ENCODE peak calls at places on chromosomes 16 and 17, in four cellular contexts. N is neuronal stem cell, W is mesenchymal stem cell, S is H1. U is an unnamed sample.

GRCh38 chr17:20266806-20267458 is 200.4 kb downstream of the LGALS9B start:
- DNase-seq in N (no peak), W (no peak), S (no peak), U (no peak)

GRCh38 chr16:31868701-31869167 is 4.9 kb upstream of the ZNF267 start:
- DNase-seq in N (peak), W (peak), S (peak), U (peak)

GRCh38 chr16:2473999-2474876 is 689 bp upstream of the TBC1D24 start:
- DNase-seq in N (no peak), W (peak), S (peak), U (peak)

GRCh38 chr16:71648162-71648561 is 22.2 kb downstream of the MARVELD3 start:
- DNase-seq in N (no peak), W (no peak), S (no peak), U (no peak)

GRCh38 chr16:83137326-83137770 is 510.6 kb downstream of the CDH13 start:
- DNase-seq in N (peak), W (peak), S (no peak), U (no peak)

GRCh38 chr17:60135160-60135950 is 14.4 kb upstream of the CA4 start:
- DNase-seq in N (peak), W (peak), S (peak), U (peak)

GRCh38 chr17:75847595-75848522 is 3.7 kb upstream of the UNC13D start:
- DNase-seq in N (no peak), W (no peak), S (no peak), U (no peak)

GRCh38 chr17:41421116-41421515 is 3.3 kb downstream of the KRT37 start:
- DNase-seq in N (no peak), W (peak), S (no peak), U (peak)

GRCh38 chr16:20348365-20349185 is 3.9 kb downstream of the UMOD start:
- DNase-seq in N (no peak), W (no peak), S (peak), U (peak)

GRCh38 chr17:78231991-78232759 is 744 bp downstream of the TMEM235 start:
- DNase-seq in N (no peak), W (no peak), S (peak), U (no peak)

GRCh38 chr17:57158296-57158695 is 73.2 kb downstream of the AKAP1 start:
- DNase-seq in N (no peak), W (no peak), S (no peak), U (peak)

GRCh38 chr16:13634921-13635320 is 285.0 kb upstream of the ERCC4 start:
- DNase-seq in N (no peak), W (no peak), S (no peak), U (no peak)

GRCh38 chr16:10688291-10688690 is 6.4 kb downstream of the TEKT5 start:
- DNase-seq in N (no peak), W (no peak), S (no peak), U (peak)

GRCh38 chr17:47719411-47720152 is 13.5 kb upstream of the TBX21 start:
- DNase-seq in N (no peak), W (peak), S (no peak), U (no peak)

GRCh38 chr17:39671651-39672521 is 3.6 kb downstream of the PNMT start:
- DNase-seq in N (no peak), W (peak), S (peak), U (no peak)

GRCh38 chr17:75753514-75754377 is 11.2 kb downstream of the GALK1 start:
- DNase-seq in N (peak), W (peak), S (peak), U (no peak)

GRCh38 chr16:29784901-29785500 is 5.5 kb upstream of the KIF22 start:
- DNase-seq in N (peak), W (peak), S (peak), U (no peak)

GRCh38 chr16:54273566-54273965 is 13.0 kb downstream of the IRX3 start:
- DNase-seq in N (no peak), W (no peak), S (no peak), U (no peak)

GRCh38 chr17:69415431-69415830 is 934 bp downstream of the MAP2K6 start:
- DNase-seq in N (no peak), W (no peak), S (no peak), U (no peak)

GRCh38 chr17:5741810-5742209 is 157.5 kb upstream of the NLRP1 start:
- DNase-seq in N (no peak), W (no peak), S (no peak), U (no peak)

GRCh38 chr16:96935-97381 is 18.9 kb downstream of the MPG start:
- DNase-seq in N (peak), W (peak), S (peak), U (peak)

GRCh38 chr17:64498308-64499203 is 1.7 kb upstream of the POLG2 start:
- DNase-seq in N (no peak), W (peak), S (no peak), U (peak)

GRCh38 chr16:15643453-15644305 is 725 bp upstream of the MARF1 start:
- DNase-seq in N (no peak), W (peak), S (peak), U (no peak)

GRCh38 chr16:67238806-67239470 is 8.3 kb downstream of the FHOD1 start:
- DNase-seq in N (no peak), W (no peak), S (no peak), U (no peak)

GRCh38 chr16:88358033-88358481 is 24.7 kb upstream of the ZNF469 start:
- DNase-seq in N (no peak), W (no peak), S (no peak), U (no peak)

GRCh38 chr17:977163-977562 is 2.4 kb downstream of the NXN start:
- DNase-seq in N (no peak), W (no peak), S (no peak), U (no peak)

GRCh38 chr17:63369233-63369632 is 76.9 kb downstream of the CYB561 start:
- DNase-seq in N (no peak), W (peak), S (no peak), U (peak)

GRCh38 chr16:53372942-53373871 is 61.1 kb upstream of the RBL2 start:
- DNase-seq in N (no peak), W (no peak), S (peak), U (peak)

GRCh38 chr16:79170565-79171242 is 429.8 kb downstream of the MAF start:
- DNase-seq in N (no peak), W (peak), S (no peak), U (no peak)

GRCh38 chr16:3175157-3176153 is 12.5 kb upstream of the OR1F1 start:
- DNase-seq in N (no peak), W (peak), S (peak), U (peak)

GRCh38 chr17:63345598-63345997 is 100.5 kb downstream of the CYB561 start:
- DNase-seq in N (no peak), W (no peak), S (no peak), U (peak)

GRCh38 chr16:12094537-12095265 is 118.2 kb downstream of the SNX29 start:
- DNase-seq in N (no peak), W (peak), S (no peak), U (no peak)

DNA sequence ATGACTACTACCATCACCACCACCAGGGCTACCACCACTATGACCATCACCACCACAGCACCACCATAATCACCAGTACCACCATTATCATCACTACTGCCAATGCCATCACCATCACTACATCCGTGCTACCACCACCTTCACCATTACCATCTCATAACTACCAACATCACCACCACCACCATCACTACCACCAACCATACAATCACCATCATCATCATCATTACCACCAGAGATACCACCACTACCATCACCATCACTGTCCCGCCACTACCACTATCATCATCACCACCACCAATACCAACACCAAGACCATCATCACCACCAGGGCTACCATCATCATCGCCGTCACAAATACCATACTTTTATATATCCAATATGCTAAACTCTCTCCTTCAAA is 369.6 kb upstream of the DYNLRB2 start:
- DNase-seq in N (no peak), W (no peak), S (no peak), U (no peak)
- H3K14ac ChIP-seq in N (no peak), W (no peak), S (peak), U (no peak)

DNA sequence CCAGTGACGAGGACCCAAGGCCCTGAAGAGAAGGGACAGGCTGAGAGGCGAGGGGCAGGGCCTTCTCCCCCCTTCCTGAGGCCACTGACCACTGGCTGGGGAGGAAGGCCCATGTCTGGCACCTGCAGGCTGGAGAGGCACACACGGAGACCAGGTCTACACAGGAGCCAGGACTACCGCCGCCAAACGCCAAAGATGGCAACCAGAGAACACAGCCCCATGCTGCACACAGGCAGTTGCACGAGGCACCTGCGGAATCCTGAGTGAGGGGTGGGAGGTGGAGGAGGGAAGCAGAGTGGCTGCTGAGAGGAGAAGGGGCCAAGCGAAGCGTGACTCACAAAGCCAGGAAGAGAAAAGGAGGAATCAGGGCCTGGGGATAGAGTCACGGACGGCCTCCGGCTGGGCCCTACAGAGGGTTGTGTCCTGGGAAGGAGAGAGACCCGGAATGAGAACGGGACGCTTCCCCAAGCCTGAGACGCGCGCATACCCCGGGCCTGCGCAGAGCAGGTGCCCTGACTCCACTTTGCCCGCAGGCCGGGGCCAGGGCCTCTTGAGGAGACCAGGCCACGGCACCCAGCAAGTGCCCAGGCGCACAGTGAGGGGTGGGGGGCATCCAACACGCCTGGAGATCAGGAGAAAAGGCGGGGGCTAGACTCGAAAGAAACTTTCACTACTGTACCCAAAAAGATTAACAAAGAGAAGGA is 28.7 kb upstream of the C16orf95 start:
- DNase-seq in N (no peak), W (no peak), S (no peak), U (no peak)
- H3K27ac ChIP-seq in N (peak), W (no peak), S (peak), U (no peak)

GRCh38 chr17:8696456-8696855 is 48.2 kb downstream of the CCDC42 start:
- DNase-seq in N (no peak), W (peak), S (no peak), U (peak)
- H2BK12ac ChIP-seq in N (no peak), W (peak), S (peak), U (peak)

GRCh38 chr17:21299981-21300600 is 15.6 kb downstream of the MAP2K3 start:
- DNase-seq in N (no peak), W (no peak), S (no peak), U (no peak)
- H3K14ac ChIP-seq in N (no peak), W (no peak), S (no peak), U (no peak)